ENCODE peak calls at places on chromosomes 2 and 18, in five cellular contexts. E, Y, G, I and X are unnamed samples.

GRCh38 chr2:12076810-12077209 is 330.4 kb downstream of the LPIN1 start:
- DNase-seq in E (no peak), Y (no peak), G (no peak), I (no peak), X (no peak)

GRCh38 chr2:214126135-214126534 is 284.7 kb upstream of the VWC2L start:
- DNase-seq in E (no peak), Y (no peak), G (no peak), I (no peak), X (peak)

GRCh38 chr18:49625021-49625691 is 63.3 kb downstream of the LIPG start:
- DNase-seq in E (no peak), Y (no peak), G (no peak), I (no peak), X (no peak)

GRCh38 chr18:12334280-12335262 is 26.5 kb downstream of the TUBB6 start:
- DNase-seq in E (no peak), Y (no peak), G (no peak), I (no peak), X (no peak)

GRCh38 chr2:24831736-24832421 is 38.7 kb downstream of the CENPO start:
- DNase-seq in E (no peak), Y (no peak), G (no peak), I (no peak), X (no peak)

GRCh38 chr2:196242131-196242620 is 70.8 kb upstream of the STK17B start:
- DNase-seq in E (no peak), Y (no peak), G (no peak), I (peak), X (no peak)

GRCh38 chr2:202941771-202942170 is 29.7 kb downstream of the CARF start:
- DNase-seq in E (no peak), Y (no peak), G (no peak), I (no peak), X (no peak)

GRCh38 chr2:138415891-138416494 is 85.6 kb upstream of the SPOPL start:
- DNase-seq in E (no peak), Y (no peak), G (no peak), I (no peak), X (peak)

DNA sequence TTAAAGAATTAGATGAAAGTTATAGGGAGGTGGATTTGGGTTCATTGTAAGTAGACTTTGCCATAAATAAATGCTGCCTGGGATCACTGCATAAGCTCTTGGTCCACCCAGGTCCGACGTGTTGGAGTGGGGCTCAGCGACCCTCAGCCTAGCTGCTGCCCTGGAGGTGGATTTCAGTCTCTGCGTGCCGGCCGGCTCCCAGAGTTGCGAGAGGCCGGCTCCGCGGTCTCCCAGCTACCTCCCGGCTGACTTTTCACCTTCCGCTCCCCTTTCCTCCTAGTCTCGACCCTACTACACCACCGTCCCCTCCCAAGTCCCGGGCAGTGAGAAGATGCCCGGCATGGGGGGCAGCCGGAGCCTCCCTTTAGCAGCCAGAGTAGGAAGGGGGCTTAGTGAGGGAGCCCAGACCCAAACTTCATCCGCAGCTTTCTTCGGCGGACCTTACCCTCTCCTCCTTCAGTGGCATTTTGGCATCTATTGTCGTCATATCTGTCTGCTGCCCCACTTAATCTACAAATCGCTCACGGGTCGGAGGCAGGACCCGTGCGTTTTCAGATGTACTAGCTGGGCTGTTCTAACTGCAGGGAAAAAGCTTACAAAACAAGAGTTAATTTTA is 8.1 kb downstream of the EMX1 start:
- DNase-seq in E (no peak), Y (no peak), G (no peak), I (no peak), X (no peak)
- TF ChIP-seq MYC in E (no peak), Y (no peak), G (no peak), I (no peak), X (no peak)

GRCh38 chr2:96106991-96107882 is 9.1 kb downstream of the ADRA2B start:
- DNase-seq in E (no peak), Y (no peak), G (no peak), I (no peak), X (no peak)
- H3K27ac ChIP-seq in E (no peak), Y (no peak), G (no peak), I (no peak), X (no peak)

DNA sequence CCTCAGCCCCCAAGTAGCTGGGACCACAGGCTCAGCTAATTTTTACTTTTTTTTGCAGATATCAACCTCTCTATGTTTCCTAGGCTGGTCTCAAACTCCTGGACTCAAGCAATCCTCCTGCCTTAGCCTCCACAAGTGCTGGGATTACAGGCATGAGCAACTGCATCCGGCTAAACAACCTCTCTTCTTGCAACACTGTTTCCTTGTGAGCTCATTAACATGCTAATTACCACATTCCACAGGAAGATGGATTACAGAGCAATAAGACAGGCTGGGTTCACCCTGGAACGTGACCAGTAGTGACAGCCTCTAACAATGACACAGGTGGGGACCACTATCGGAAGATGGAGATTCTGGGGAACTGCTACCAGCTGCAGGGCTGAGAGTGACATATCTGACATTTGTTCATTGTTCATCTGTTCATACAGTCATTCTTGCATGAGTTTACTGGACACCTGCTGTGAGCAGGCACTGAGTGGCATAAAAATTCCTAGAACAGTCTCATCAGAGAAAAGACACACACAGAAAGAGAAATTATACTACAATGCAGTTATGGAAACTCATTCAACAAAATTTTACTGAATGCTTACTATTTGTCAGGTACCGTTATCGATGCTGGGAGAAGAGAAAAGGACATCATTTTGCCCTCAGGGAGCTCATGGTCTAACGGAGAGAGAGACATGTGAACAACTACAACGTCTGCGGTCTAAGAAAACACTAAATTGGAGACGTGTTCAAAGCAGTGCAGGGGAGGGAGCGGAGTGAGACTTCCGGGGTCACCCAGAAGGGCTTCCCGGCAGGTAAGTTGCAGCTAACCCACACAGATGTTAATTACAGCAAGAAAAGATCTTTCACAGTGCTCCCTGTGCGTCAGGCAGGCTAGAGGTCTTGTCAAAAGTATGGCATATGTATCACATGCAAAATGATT is 37.6 kb downstream of the PROC start:
- DNase-seq in E (no peak), Y (no peak), G (peak), I (no peak), X (no peak)
- TF ChIP-seq MYC in E (no peak), Y (no peak), G (no peak), I (no peak), X (no peak)

GRCh38 chr2:85413592-85414421 is 3.6 kb upstream of the CAPG start:
- DNase-seq in E (peak), Y (no peak), G (no peak), I (no peak), X (peak)
- H3K27ac ChIP-seq in E (peak), Y (peak), G (no peak), I (no peak), X (peak)

GRCh38 chr2:197270601-197271000 is 40.0 kb downstream of the ANKRD44 start:
- DNase-seq in E (no peak), Y (no peak), G (no peak), I (no peak), X (no peak)
- TF ChIP-seq MYC in E (no peak), Y (no peak), G (no peak), I (no peak), X (no peak)

GRCh38 chr2:151637284-151637781 is 96.9 kb downstream of the NEB start:
- DNase-seq in E (no peak), Y (no peak), G (no peak), I (peak), X (no peak)

GRCh38 chr2:151638188-151638933 is 95.9 kb downstream of the NEB start:
- DNase-seq in E (no peak), Y (no peak), G (peak), I (peak), X (peak)

GRCh38 chr2:151634726-151635467 is 99.4 kb downstream of the NEB start:
- DNase-seq in E (no peak), Y (no peak), G (no peak), I (no peak), X (no peak)

GRCh38 chr2:151630372-151630771 is 103.9 kb downstream of the NEB start:
- DNase-seq in E (no peak), Y (no peak), G (peak), I (no peak), X (no peak)

GRCh38 chr2:151632993-151633592 is 101.2 kb downstream of the NEB start:
- DNase-seq in E (no peak), Y (no peak), G (peak), I (no peak), X (peak)
- H3K27ac ChIP-seq in E (no peak), Y (no peak), G (no peak), I (no peak), X (no peak)

GRCh38 chr2:157903051-157903625 is 27.0 kb upstream of the ACVR1 start:
- DNase-seq in E (no peak), Y (no peak), G (no peak), I (no peak), X (no peak)
- TF ChIP-seq MYC in E (no peak), Y (no peak), G (no peak), I (no peak), X (no peak)

DNA sequence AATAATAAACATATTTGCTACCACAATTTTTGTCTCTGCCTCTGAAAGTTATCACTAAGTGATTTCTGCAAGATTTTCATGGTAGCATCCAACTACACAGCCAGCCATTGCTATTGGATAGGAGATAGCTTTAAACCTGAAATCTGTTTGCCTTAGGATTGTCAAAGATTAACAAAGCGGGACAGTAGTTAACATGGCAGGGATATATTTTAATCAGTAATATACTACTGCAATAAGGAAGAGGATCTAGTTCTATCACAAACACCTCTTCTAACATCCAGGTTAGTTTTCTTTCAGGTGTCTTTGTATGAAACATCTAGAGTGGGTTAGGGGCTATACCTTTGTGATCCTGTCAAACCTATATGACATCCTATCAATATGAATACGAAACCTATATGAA is 641.3 kb downstream of the DPP10 start:
- DNase-seq in E (no peak), Y (no peak), G (no peak), I (no peak), X (no peak)
- H3K27ac ChIP-seq in E (no peak), Y (no peak), G (no peak), I (no peak), X (no peak)